ENCODE peak calls at places on chromosome 22, in ten cellular contexts. D, T, O, Z, Q, X, B, H, Y and U are unnamed samples.

GRCh38 chr22:44406581-44407403 is 91.2 kb downstream of the RTL6 start:
- DNase-seq in D (no peak), T (peak; percentile 62), O (no peak), Z (peak; percentile 31), Q (no peak), X (no peak), B (no peak), H (no peak), Y (peak; percentile 58), U (no peak)

GRCh38 chr22:26086359-26086758 is 82.9 kb upstream of the SEZ6L start:
- DNase-seq in D (no peak), T (no peak), O (no peak), Z (no peak), Q (no peak), X (no peak), B (peak; percentile 6), H (no peak), Y (peak; percentile 4), U (no peak)

GRCh38 chr22:46057206-46057605 is 80.2 kb upstream of the WNT7B start:
- DNase-seq in D (no peak), T (peak; percentile 57), O (peak; percentile 32), Z (no peak), Q (no peak), X (no peak), B (no peak), H (no peak), Y (peak; percentile 42), U (no peak)

GRCh38 chr22:32542332-32543019 is 67.9 kb downstream of the FBXO7 start:
- DNase-seq in D (no peak), T (no peak), O (no peak), Z (no peak), Q (no peak), X (no peak), B (no peak), H (no peak), Y (no peak), U (no peak)

GRCh38 chr22:39996732-39997131 is 2.0 kb downstream of the FAM83F start:
- DNase-seq in D (no peak), T (no peak), O (no peak), Z (no peak), Q (no peak), X (no peak), B (no peak), H (no peak), Y (no peak), U (no peak)

GRCh38 chr22:30547188-30547587 is 647 bp upstream of the SEC14L6 start:
- DNase-seq in D (no peak), T (no peak), O (no peak), Z (no peak), Q (no peak), X (no peak), B (no peak), H (no peak), Y (no peak), U (no peak)

GRCh38 chr22:50000587-50001387 is 11.8 kb downstream of the IL17REL start:
- DNase-seq in D (no peak), T (no peak), O (no peak), Z (no peak), Q (no peak), X (no peak), B (no peak), H (no peak), Y (no peak), U (no peak)

GRCh38 chr22:41842996-41843970 is 10.4 kb downstream of the SREBF2 start:
- DNase-seq in D (no peak), T (no peak), O (peak; percentile 39), Z (no peak), Q (no peak), X (no peak), B (no peak), H (no peak), Y (no peak), U (no peak)

GRCh38 chr22:49295465-49295743 is 532.3 kb downstream of the BRD1 start:
- DNase-seq in D (no peak), T (no peak), O (no peak), Z (no peak), Q (no peak), X (no peak), B (no peak), H (no peak), Y (no peak), U (no peak)

GRCh38 chr22:42340150-42340549 is 69.7 kb upstream of the TCF20 start:
- DNase-seq in D (no peak), T (no peak), O (no peak), Z (no peak), Q (no peak), X (no peak), B (no peak), H (no peak), Y (no peak), U (no peak)

GRCh38 chr22:24134090-24134846 is 47.0 kb upstream of the SUSD2 start:
- DNase-seq in D (no peak), T (peak; percentile 36), O (no peak), Z (no peak), Q (no peak), X (peak; percentile 72), B (no peak), H (peak; percentile 64), Y (peak; percentile 52), U (no peak)

GRCh38 chr22:42673898-42674390 is 24.8 kb upstream of the CYB5R3 start:
- DNase-seq in D (no peak), T (peak; percentile 33), O (no peak), Z (no peak), Q (no peak), X (no peak), B (no peak), H (no peak), Y (peak; percentile 68), U (no peak)

GRCh38 chr22:44677299-44678244 is 24.4 kb upstream of the PRR5 start:
- DNase-seq in D (no peak), T (no peak), O (no peak), Z (no peak), Q (no peak), X (no peak), B (no peak), H (no peak), Y (no peak), U (no peak)

GRCh38 chr22:38107692-38108515 is 2.6 kb downstream of the BAIAP2L2 start:
- DNase-seq in D (no peak), T (no peak), O (no peak), Z (no peak), Q (peak; percentile 90), X (no peak), B (peak; percentile 44), H (no peak), Y (no peak), U (peak; percentile 37)

GRCh38 chr22:46084943-46085830 is 65.1 kb upstream of the PPARA start:
- DNase-seq in D (no peak), T (peak; percentile 96), O (peak; percentile 76), Z (peak; percentile 67), Q (no peak), X (no peak), B (peak; percentile 76), H (no peak), Y (peak; percentile 72), U (peak; percentile 91)

GRCh38 chr22:41831828-41832552 is 915 bp upstream of the SREBF2 start:
- DNase-seq in D (no peak), T (no peak), O (no peak), Z (no peak), Q (no peak), X (no peak), B (no peak), H (no peak), Y (no peak), U (no peak)

GRCh38 chr22:44247923-44248892 is 64.5 kb downstream of the SHISAL1 start:
- DNase-seq in D (no peak), T (no peak), O (no peak), Z (no peak), Q (no peak), X (no peak), B (no peak), H (no peak), Y (no peak), U (no peak)

GRCh38 chr22:49937758-49938564 is 19.5 kb downstream of the CRELD2 start:
- DNase-seq in D (no peak), T (no peak), O (no peak), Z (no peak), Q (no peak), X (no peak), B (no peak), H (no peak), Y (no peak), U (no peak)

GRCh38 chr22:41668971-41669911 is 19.4 kb downstream of the SNU13 start:
- DNase-seq in D (no peak), T (peak; percentile 79), O (peak; percentile 59), Z (no peak), Q (no peak), X (no peak), B (peak; percentile 59), H (no peak), Y (peak; percentile 87), U (no peak)

GRCh38 chr22:39634530-39635399 is 64.2 kb downstream of the CACNA1I start:
- DNase-seq in D (no peak), T (peak; percentile 88), O (peak; percentile 94), Z (peak; percentile 79), Q (no peak), X (no peak), B (peak; percentile 85), H (no peak), Y (peak; percentile 93), U (peak; percentile 92)

GRCh38 chr22:35043251-35043931 is 22.6 kb upstream of the ISX start:
- DNase-seq in D (no peak), T (no peak), O (peak; percentile 18), Z (no peak), Q (no peak), X (no peak), B (peak; percentile 21), H (no peak), Y (no peak), U (no peak)

GRCh38 chr22:44828193-44828592 is 75.8 kb downstream of the ARHGAP8 start:
- DNase-seq in D (no peak), T (no peak), O (peak; percentile 8), Z (no peak), Q (peak; percentile 41), X (no peak), B (peak; percentile 33), H (no peak), Y (no peak), U (no peak)

GRCh38 chr22:38871360-38872171 is 450 bp downstream of the CBX6 start:
- DNase-seq in D (no peak), T (no peak), O (no peak), Z (no peak), Q (no peak), X (no peak), B (no peak), H (peak; percentile 50), Y (peak; percentile 54), U (no peak)

GRCh38 chr22:28594784-28595324 is 84.8 kb downstream of the TTC28 start:
- DNase-seq in D (peak; percentile 11), T (peak; percentile 62), O (peak; percentile 61), Z (peak; percentile 59), Q (no peak), X (no peak), B (peak; percentile 58), H (no peak), Y (peak; percentile 73), U (peak; percentile 53)

GRCh38 chr22:46079093-46079860 is 71.0 kb upstream of the PPARA start:
- DNase-seq in D (no peak), T (peak; percentile 46), O (no peak), Z (no peak), Q (no peak), X (no peak), B (no peak), H (no peak), Y (no peak), U (no peak)